ENCODE peak calls at places on chromosomes 6 and 20, in nine cellular contexts. D is NCI-H1092 treated with DMSO at 0.1 percent for 48 hours; P is CD8-positive, alpha-beta T cell; G is WTC11; M is SHP77; Z is GM23248; F is effector memory CD4-positive, alpha-beta T cell; C is fibroblast of pulmonary artery; J is fibroblast of mammary gland. O is an unnamed sample.

GRCh38 chr6:77456531-77457248 is 6.6 kb downstream of the HTR1B start:
- DNase-seq in D (no peak), P (no peak), G (no peak), M (no peak), Z (peak), F (no peak), C (peak), J (peak), O (peak)

GRCh38 chr6:17938885-17939284 is 48.5 kb downstream of the KIF13A start:
- DNase-seq in D (no peak), P (no peak), G (no peak), M (no peak), Z (peak), F (no peak), C (peak), J (peak), O (no peak)

GRCh38 chr6:12602951-12603710 is 113.4 kb upstream of the PHACTR1 start:
- DNase-seq in D (peak), P (no peak), G (no peak), M (no peak), Z (peak), F (no peak), C (peak), J (peak), O (peak)

GRCh38 chr6:1424306-1424927 is 35.0 kb downstream of the FOXF2 start:
- DNase-seq in D (no peak), P (no peak), G (peak), M (peak), Z (peak), F (no peak), C (peak), J (peak), O (no peak)

GRCh38 chr20:37345339-37346231 is at the start of gene SRC:
- DNase-seq in D (peak), P (no peak), G (peak), M (no peak), Z (peak), F (peak), C (peak), J (peak), O (peak)

GRCh38 chr6:4817551-4817950 is 41.3 kb downstream of the CDYL start:
- DNase-seq in D (no peak), P (no peak), G (no peak), M (no peak), Z (peak), F (no peak), C (no peak), J (peak), O (no peak)

GRCh38 chr20:58839474-58839874 is 11.2 kb downstream of the GNAS-AS1 start:
- DNase-seq in D (peak), P (no peak), G (peak), M (peak), Z (peak), F (peak), C (peak), J (peak), O (peak)

GRCh38 chr6:106510090-106510970 is 119.0 kb downstream of the RTN4IP1 start:
- DNase-seq in D (no peak), P (no peak), G (peak), M (no peak), Z (peak), F (peak), C (peak), J (peak), O (no peak)

GRCh38 chr6:149129401-149130077 is 188.0 kb upstream of the TAB2 start:
- DNase-seq in D (no peak), P (no peak), G (no peak), M (no peak), Z (peak), F (no peak), C (peak), J (peak), O (peak)

GRCh38 chr6:162638931-162639574 is 88.5 kb downstream of the PRKN start:
- DNase-seq in D (no peak), P (no peak), G (no peak), M (no peak), Z (no peak), F (no peak), C (no peak), J (no peak), O (no peak)

GRCh38 chr6:135546680-135547418 is 49.3 kb upstream of the AHI1 start:
- DNase-seq in D (no peak), P (no peak), G (no peak), M (no peak), Z (no peak), F (no peak), C (peak), J (no peak), O (no peak)

GRCh38 chr6:37897321-37897720 is 77.8 kb downstream of the ZFAND3 start:
- DNase-seq in D (no peak), P (no peak), G (no peak), M (no peak), Z (no peak), F (no peak), C (no peak), J (peak), O (no peak)

GRCh38 chr6:841569-841968 is 148.6 kb upstream of the EXOC2 start:
- DNase-seq in D (no peak), P (no peak), G (no peak), M (no peak), Z (no peak), F (no peak), C (no peak), J (no peak), O (no peak)

GRCh38 chr6:158026054-158026900 is 44.6 kb downstream of the SYNJ2 start:
- DNase-seq in D (peak), P (peak), G (peak), M (peak), Z (peak), F (peak), C (peak), J (peak), O (peak)

GRCh38 chr20:53660078-53660909 is 66.7 kb upstream of the ZNF217 start:
- DNase-seq in D (no peak), P (no peak), G (peak), M (no peak), Z (peak), F (peak), C (peak), J (peak), O (no peak)